ENCODE peak calls at places on chromosomes 5 and 9, in seven cellular contexts. P is thyroid gland; O is KBM-7; C is stimulated activated CD8-positive, alpha-beta memory T cell treated with anti-CD3 and anti-CD28 coated beads, Interleukin-4, amount 100 ng/mL, for 48 hours; R is MV-4-11; E is COR-L47; W is NCI-H1105. S is an unnamed sample.

GRCh38 chr9:101119206-101119819 is 90.8 kb downstream of the PLPPR1 start:
- DNase-seq in W (peak), R (no peak), C (peak), E (peak), P (peak), O (peak), S (peak)

GRCh38 chr9:132531187-132531586 is 51.2 kb upstream of the BARHL1 start:
- DNase-seq in R (no peak), W (no peak), O (peak), E (peak), C (no peak), P (no peak), S (no peak)

GRCh38 chr9:122051401-122052346 is 41.4 kb downstream of the TTLL11 start:
- DNase-seq in W (no peak), P (no peak), C (peak), E (no peak), R (peak), O (no peak), S (no peak)

GRCh38 chr5:2334686-2335085 is 416.8 kb downstream of the IRX2 start:
- DNase-seq in P (no peak), R (no peak), O (no peak), W (peak), E (no peak), C (no peak), S (no peak)

GRCh38 chr9:136229096-136230065 is 16.2 kb downstream of the QSOX2 start:
- DNase-seq in P (no peak), W (no peak), C (no peak), O (no peak), E (no peak), R (no peak), S (no peak)

GRCh38 chr5:6704361-6704851 is 8.8 kb upstream of the TENT4A start:
- DNase-seq in W (no peak), R (no peak), E (no peak), O (no peak), P (no peak), C (no peak), S (no peak)

GRCh38 chr9:27475057-27475456 is 49.0 kb upstream of the IFNK start:
- DNase-seq in O (no peak), P (no peak), R (no peak), E (no peak), C (no peak), W (no peak), S (no peak)

GRCh38 chr5:38465045-38465444 is 91.4 kb downstream of the LIFR start:
- DNase-seq in W (peak), P (no peak), C (no peak), E (no peak), O (no peak), R (no peak), S (no peak)

GRCh38 chr5:146130440-146131045 is 25.2 kb upstream of the PLAC8L1 start:
- DNase-seq in C (no peak), E (peak), O (peak), P (no peak), W (no peak), R (peak), S (no peak)

GRCh38 chr5:17221843-17222614 is 4.6 kb downstream of the BASP1 start:
- DNase-seq in W (no peak), R (peak), C (no peak), P (no peak), E (no peak), O (no peak), S (no peak)

S was measured in NCI-H187 treated with DMSO at 0.1 percent for 48 hours.